ENCODE peak calls at places on chromosome 13, in seven cellular contexts. One of them, this sample, is unnamed. For H3K4me1, the result is how much of the 10 kb centered on the place peaks cover.

GRCh38 chr13:20035130-20035529 is 76.6 kb downstream of the ZMYM2 start:
- DNase-seq in psoas muscle: no peak
- DNase-seq in Peyer's patch: no peak
- DNase-seq in cardiac muscle cell: no peak
- DNase-seq in body of pancreas: no peak
- DNase-seq in lung: no peak
- DNase-seq in HAP-1: no peak
- DNase-seq in this sample: no peak

GRCh38 chr13:102903659-102904407 is 58.0 kb downstream of the ERCC5 start:
- DNase-seq in cardiac muscle cell: peak
- DNase-seq in Peyer's patch: no peak
- DNase-seq in psoas muscle: no peak
- DNase-seq in HAP-1: peak
- DNase-seq in lung: no peak
- DNase-seq in body of pancreas: no peak
- DNase-seq in this sample: no peak

GRCh38 chr13:84439108-84439507 is 556.8 kb upstream of the SLITRK1 start:
- DNase-seq in psoas muscle: no peak
- DNase-seq in cardiac muscle cell: no peak
- DNase-seq in lung: no peak
- DNase-seq in Peyer's patch: no peak
- DNase-seq in HAP-1: no peak
- DNase-seq in body of pancreas: no peak
- DNase-seq in this sample: no peak

GRCh38 chr13:75405976-75406703 is 75.8 kb downstream of the TBC1D4 start:
- DNase-seq in HAP-1: peak
- DNase-seq in lung: no peak
- DNase-seq in body of pancreas: no peak
- DNase-seq in Peyer's patch: no peak
- DNase-seq in cardiac muscle cell: no peak
- DNase-seq in psoas muscle: no peak
- DNase-seq in this sample: no peak

GRCh38 chr13:74288361-74288911 is 154.2 kb upstream of the KLF12 start:
- DNase-seq in HAP-1: peak
- DNase-seq in lung: no peak
- DNase-seq in body of pancreas: peak
- DNase-seq in cardiac muscle cell: peak
- DNase-seq in psoas muscle: peak
- DNase-seq in Peyer's patch: peak
- DNase-seq in this sample: no peak

GRCh38 chr13:78339927-78340326 is 263.4 kb downstream of the POU4F1 start:
- DNase-seq in psoas muscle: no peak
- DNase-seq in Peyer's patch: no peak
- DNase-seq in cardiac muscle cell: peak
- DNase-seq in body of pancreas: no peak
- DNase-seq in lung: no peak
- DNase-seq in HAP-1: no peak
- DNase-seq in this sample: no peak

GRCh38 chr13:75798353-75799245 is 162.5 kb downstream of the LMO7 start:
- DNase-seq in body of pancreas: no peak
- DNase-seq in HAP-1: no peak
- DNase-seq in psoas muscle: no peak
- DNase-seq in cardiac muscle cell: no peak
- DNase-seq in Peyer's patch: peak
- DNase-seq in lung: no peak
- DNase-seq in this sample: no peak

GRCh38 chr13:47397739-47398138 is 500.9 kb upstream of the HTR2A start:
- DNase-seq in Peyer's patch: no peak
- DNase-seq in lung: no peak
- DNase-seq in HAP-1: no peak
- DNase-seq in cardiac muscle cell: no peak
- DNase-seq in body of pancreas: no peak
- DNase-seq in psoas muscle: no peak
- DNase-seq in this sample: peak

GRCh38 chr13:50214514-50214913 is 199.3 kb downstream of the KCNRG start:
- DNase-seq in lung: no peak
- DNase-seq in cardiac muscle cell: no peak
- DNase-seq in body of pancreas: no peak
- DNase-seq in psoas muscle: no peak
- DNase-seq in Peyer's patch: no peak
- DNase-seq in HAP-1: no peak
- DNase-seq in this sample: no peak

DNA sequence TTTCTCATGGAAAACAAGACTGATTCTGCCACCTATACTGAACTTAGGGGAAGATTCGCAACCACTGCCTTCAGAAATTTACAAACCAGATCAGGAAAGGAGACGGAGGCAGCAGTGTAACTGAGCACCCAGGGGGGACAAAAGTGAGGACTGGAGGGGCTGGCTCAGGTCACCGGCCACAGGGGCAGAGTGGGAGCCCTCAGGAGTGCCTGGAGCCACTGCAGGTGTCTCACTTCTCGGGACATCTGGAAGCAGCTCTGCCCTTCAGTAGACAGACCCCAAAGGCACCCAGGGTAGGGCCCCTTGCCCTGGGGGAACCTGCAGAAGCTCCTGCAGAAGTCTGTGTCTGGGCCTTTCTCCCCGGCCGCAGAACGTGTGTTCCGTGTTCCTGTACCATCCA is 5.8 kb downstream of the ARHGEF7 start:
- DNase-seq in psoas muscle: no peak
- DNase-seq in body of pancreas: no peak
- DNase-seq in Peyer's patch: no peak
- DNase-seq in HAP-1: no peak
- DNase-seq in lung: no peak
- DNase-seq in cardiac muscle cell: no peak
- DNase-seq in this sample: no peak
- H3K4me1 ChIP-seq in psoas muscle: under half
- H3K4me1 ChIP-seq in body of pancreas: under half
- H3K4me1 ChIP-seq in Peyer's patch: under half
- H3K4me1 ChIP-seq in HAP-1: under half
- H3K4me1 ChIP-seq in lung: under half
- H3K4me1 ChIP-seq in cardiac muscle cell: under half
- H3K4me1 ChIP-seq in this sample: under half

DNA sequence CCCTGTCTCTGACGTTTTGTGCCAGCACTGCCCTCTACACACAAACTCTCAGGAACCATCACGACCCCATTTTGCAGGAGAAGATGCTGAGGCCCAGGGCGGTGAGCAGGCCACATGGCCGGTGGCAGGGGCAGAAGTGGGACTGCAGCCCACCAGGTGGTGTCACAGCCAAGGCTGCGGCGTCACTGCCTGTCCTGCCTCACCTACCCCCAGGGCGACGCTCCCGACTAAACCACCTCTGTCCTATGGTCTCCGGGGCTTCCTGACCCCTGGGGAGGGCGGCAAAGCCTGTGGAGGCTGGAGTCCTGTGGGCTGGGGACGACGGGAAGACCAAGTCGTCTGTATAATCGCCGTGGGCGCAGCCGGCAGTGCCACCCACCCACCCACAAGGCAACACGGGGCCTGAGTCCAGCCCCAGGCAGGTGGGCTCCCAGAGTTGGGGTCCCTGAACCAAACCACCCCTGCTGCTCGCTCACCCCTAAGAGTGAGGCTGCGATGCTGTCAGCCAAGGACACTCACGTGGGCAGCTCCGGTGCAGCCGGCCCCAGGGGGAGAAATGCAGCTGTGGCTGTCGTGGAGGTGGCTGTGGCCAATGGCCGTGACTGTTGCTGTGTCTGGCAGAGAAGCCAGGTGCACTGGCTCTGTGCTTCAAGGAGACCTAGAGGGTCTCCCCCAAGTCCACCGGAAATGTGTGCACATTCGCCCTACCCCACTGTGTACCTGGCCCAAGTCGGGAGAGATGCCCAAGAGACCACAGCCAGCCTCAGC is 29.7 kb downstream of the RASA3 start:
- DNase-seq in body of pancreas: peak
- DNase-seq in HAP-1: no peak
- DNase-seq in psoas muscle: peak
- DNase-seq in cardiac muscle cell: no peak
- DNase-seq in Peyer's patch: peak
- DNase-seq in lung: no peak
- DNase-seq in this sample: no peak
- H3K4me1 ChIP-seq in body of pancreas: under half
- H3K4me1 ChIP-seq in HAP-1: under half
- H3K4me1 ChIP-seq in psoas muscle: half or more
- H3K4me1 ChIP-seq in cardiac muscle cell: under half
- H3K4me1 ChIP-seq in Peyer's patch: under half
- H3K4me1 ChIP-seq in lung: under half
- H3K4me1 ChIP-seq in this sample: under half

DNA sequence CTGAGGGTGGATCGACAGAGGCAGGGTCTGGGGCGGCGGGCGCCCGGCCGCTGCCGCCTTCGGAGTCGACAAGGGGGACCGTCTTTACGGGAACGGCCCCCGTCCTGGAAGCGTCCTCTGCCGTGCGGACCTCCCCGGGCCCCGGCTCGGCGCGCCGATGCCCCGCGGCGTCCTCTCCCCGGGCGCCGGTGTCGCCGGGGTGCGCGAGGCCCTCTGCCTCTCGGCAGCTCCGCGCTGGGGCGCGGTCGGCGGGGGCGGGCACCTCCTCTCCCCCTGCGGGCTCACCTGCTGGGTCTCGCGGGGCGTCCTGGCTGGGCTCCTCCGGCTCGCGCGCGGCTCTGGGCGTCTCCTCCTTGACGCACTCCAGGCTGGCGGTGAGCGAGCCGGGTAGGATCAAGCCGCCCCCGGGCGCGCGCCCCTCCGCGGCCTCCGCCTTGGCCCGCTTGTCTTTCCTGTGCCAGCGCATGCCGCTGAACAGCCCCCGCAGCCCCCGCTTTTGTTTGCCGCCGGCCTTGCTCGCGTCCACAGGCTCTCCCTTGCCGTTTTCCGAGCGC is 1.5 kb downstream of the AMER2 start:
- DNase-seq in Peyer's patch: no peak
- DNase-seq in body of pancreas: no peak
- DNase-seq in psoas muscle: no peak
- DNase-seq in lung: no peak
- DNase-seq in cardiac muscle cell: peak
- DNase-seq in HAP-1: peak
- DNase-seq in this sample: no peak
- H3K4me1 ChIP-seq in Peyer's patch: under half
- H3K4me1 ChIP-seq in body of pancreas: under half
- H3K4me1 ChIP-seq in psoas muscle: under half
- H3K4me1 ChIP-seq in lung: under half
- H3K4me1 ChIP-seq in cardiac muscle cell: under half
- H3K4me1 ChIP-seq in HAP-1: under half
- H3K4me1 ChIP-seq in this sample: under half

GRCh38 chr13:28636677-28637317 is 22.1 kb upstream of the POMP start:
- DNase-seq in HAP-1: peak
- DNase-seq in Peyer's patch: peak
- DNase-seq in cardiac muscle cell: peak
- DNase-seq in body of pancreas: peak
- DNase-seq in psoas muscle: no peak
- DNase-seq in lung: peak
- DNase-seq in this sample: peak

GRCh38 chr13:28638756-28639155 is 20.2 kb upstream of the POMP start:
- DNase-seq in cardiac muscle cell: no peak
- DNase-seq in Peyer's patch: no peak
- DNase-seq in HAP-1: no peak
- DNase-seq in body of pancreas: no peak
- DNase-seq in psoas muscle: no peak
- DNase-seq in lung: no peak
- DNase-seq in this sample: no peak

GRCh38 chr13:28631792-28632191 is 27.1 kb upstream of the POMP start:
- DNase-seq in cardiac muscle cell: no peak
- DNase-seq in lung: no peak
- DNase-seq in body of pancreas: no peak
- DNase-seq in psoas muscle: no peak
- DNase-seq in Peyer's patch: no peak
- DNase-seq in HAP-1: no peak
- DNase-seq in this sample: no peak

GRCh38 chr13:28637714-28638355 is 21.1 kb upstream of the POMP start:
- DNase-seq in psoas muscle: no peak
- DNase-seq in lung: no peak
- DNase-seq in body of pancreas: no peak
- DNase-seq in Peyer's patch: no peak
- DNase-seq in cardiac muscle cell: no peak
- DNase-seq in HAP-1: no peak
- DNase-seq in this sample: no peak

DNA sequence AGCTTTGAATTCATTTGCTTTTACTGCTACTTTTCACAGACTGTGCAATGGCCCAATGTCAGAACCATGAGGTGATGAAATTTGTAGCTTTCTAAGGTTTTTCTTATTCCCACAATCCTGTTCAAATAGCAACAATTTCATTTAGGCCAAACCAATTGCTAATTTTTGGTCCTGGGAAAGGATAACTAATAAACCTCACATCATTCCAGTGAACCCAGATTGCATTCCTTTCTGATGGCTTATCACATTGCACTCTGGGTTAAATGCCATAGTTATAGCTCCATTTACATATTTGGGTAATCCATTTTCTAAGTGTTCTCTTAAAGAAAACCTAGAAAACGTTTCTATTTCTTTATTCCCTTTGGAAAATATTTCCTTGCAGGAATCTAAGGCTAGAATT is 22.9 kb upstream of the POMP start:
- DNase-seq in Peyer's patch: no peak
- DNase-seq in cardiac muscle cell: no peak
- DNase-seq in psoas muscle: no peak
- DNase-seq in body of pancreas: no peak
- DNase-seq in HAP-1: no peak
- DNase-seq in lung: no peak
- DNase-seq in this sample: no peak
- H3K4me1 ChIP-seq in Peyer's patch: under half
- H3K4me1 ChIP-seq in cardiac muscle cell: under half
- H3K4me1 ChIP-seq in psoas muscle: under half
- H3K4me1 ChIP-seq in body of pancreas: under half
- H3K4me1 ChIP-seq in HAP-1: under half
- H3K4me1 ChIP-seq in lung: under half
- H3K4me1 ChIP-seq in this sample: under half

DNA sequence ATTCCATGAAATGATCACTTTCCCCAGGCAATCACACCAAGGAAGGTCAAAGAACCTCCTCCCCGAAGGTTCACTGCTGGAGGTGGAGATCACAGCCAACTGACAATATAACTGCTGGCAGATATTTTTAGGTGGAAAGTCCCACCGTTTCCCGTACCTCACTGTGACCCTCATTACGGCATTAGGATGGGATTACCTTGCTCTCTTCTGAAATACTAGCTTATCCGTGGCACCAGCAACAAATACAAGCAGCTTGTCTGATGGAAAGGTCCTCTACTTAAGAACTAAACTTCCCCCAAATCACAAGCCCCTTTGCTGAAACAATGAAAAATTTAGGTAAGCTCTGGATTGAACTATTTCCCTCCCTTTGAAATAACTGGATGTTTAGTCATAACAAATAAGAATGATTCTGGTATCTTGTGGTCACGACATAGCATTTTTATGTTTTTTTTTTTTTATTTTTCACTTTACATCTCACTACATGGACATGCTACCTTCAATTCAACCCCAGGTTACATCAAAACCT is 178.9 kb downstream of the COL4A1 start:
- DNase-seq in lung: peak
- DNase-seq in cardiac muscle cell: no peak
- DNase-seq in Peyer's patch: no peak
- DNase-seq in body of pancreas: no peak
- DNase-seq in psoas muscle: no peak
- DNase-seq in HAP-1: no peak
- DNase-seq in this sample: no peak
- H3K4me1 ChIP-seq in lung: under half
- H3K4me1 ChIP-seq in cardiac muscle cell: under half
- H3K4me1 ChIP-seq in Peyer's patch: under half
- H3K4me1 ChIP-seq in body of pancreas: under half
- H3K4me1 ChIP-seq in psoas muscle: under half
- H3K4me1 ChIP-seq in HAP-1: under half
- H3K4me1 ChIP-seq in this sample: under half

GRCh38 chr13:99278199-99278598 is 20.0 kb upstream of the GPR18 start:
- DNase-seq in body of pancreas: no peak
- DNase-seq in psoas muscle: no peak
- DNase-seq in HAP-1: no peak
- DNase-seq in Peyer's patch: no peak
- DNase-seq in lung: no peak
- DNase-seq in cardiac muscle cell: no peak
- DNase-seq in this sample: no peak
- H3K4me1 ChIP-seq in body of pancreas: under half
- H3K4me1 ChIP-seq in psoas muscle: under half
- H3K4me1 ChIP-seq in HAP-1: under half
- H3K4me1 ChIP-seq in Peyer's patch: under half
- H3K4me1 ChIP-seq in lung: under half
- H3K4me1 ChIP-seq in cardiac muscle cell: under half
- H3K4me1 ChIP-seq in this sample: under half

This sample was measured in Caco-2.